ENCODE peak calls at places on chromosomes 16 and 17, in four cellular contexts. F is AG04450, M is fibroblast of lung, H is left lung. S is an unnamed sample.

GRCh38 chr16:21646091-21646490 is 6.3 kb downstream of the IGSF6 start:
- DNase-seq in F (no peak), H (no peak), M (no peak), S (no peak)

GRCh38 chr16:19636436-19637267 is 81.1 kb downstream of the VPS35L start:
- DNase-seq in H (no peak), M (peak), F (no peak), S (no peak)

GRCh38 chr17:72782985-72783701 is 309.3 kb downstream of the SLC39A11 start:
- DNase-seq in F (no peak), H (no peak), M (no peak), S (no peak)

GRCh38 chr17:30271102-30271501 is 20.6 kb downstream of the BLMH start:
- DNase-seq in M (peak), H (no peak), F (no peak), S (peak)

GRCh38 chr16:30439720-30440348 is 5.8 kb downstream of the SEPHS2 start:
- DNase-seq in H (no peak), F (no peak), M (no peak), S (no peak)

GRCh38 chr17:46108120-46108519 is 85.1 kb downstream of the KANSL1 start:
- DNase-seq in M (no peak), F (no peak), H (no peak), S (no peak)

GRCh38 chr16:72367841-72368240 is 195.9 kb upstream of the PMFBP1 start:
- DNase-seq in H (no peak), F (no peak), M (no peak), S (peak)

GRCh38 chr17:4008082-4008435 is 43.8 kb upstream of the ATP2A3 start:
- DNase-seq in H (no peak), M (peak), F (no peak), S (no peak)

GRCh38 chr16:53135329-53135728 is 80.5 kb downstream of the CHD9 start:
- DNase-seq in F (no peak), M (no peak), H (no peak), S (no peak)

GRCh38 chr16:79283578-79283977 is 317.0 kb downstream of the MAF start:
- DNase-seq in M (no peak), H (no peak), F (no peak), S (no peak)

GRCh38 chr16:54277845-54278703 is 8.5 kb downstream of the IRX3 start:
- DNase-seq in M (no peak), F (no peak), H (no peak), S (no peak)

GRCh38 chr16:70437017-70437581 is 1.8 kb downstream of the ST3GAL2 start:
- DNase-seq in F (peak), H (no peak), M (peak), S (peak)

GRCh38 chr16:79316004-79316458 is 284.5 kb downstream of the MAF start:
- DNase-seq in M (no peak), F (no peak), H (no peak), S (no peak)

GRCh38 chr16:66273644-66274334 is 92.7 kb upstream of the CDH5 start:
- DNase-seq in H (no peak), M (peak), F (no peak), S (peak)

GRCh38 chr16:81350306-81350615 is 35.5 kb downstream of the GAN start:
- DNase-seq in H (no peak), M (peak), F (no peak), S (no peak)
- TF ChIP-seq CTCF in H (no peak), M (no peak), F (no peak), S (no peak)

DNA sequence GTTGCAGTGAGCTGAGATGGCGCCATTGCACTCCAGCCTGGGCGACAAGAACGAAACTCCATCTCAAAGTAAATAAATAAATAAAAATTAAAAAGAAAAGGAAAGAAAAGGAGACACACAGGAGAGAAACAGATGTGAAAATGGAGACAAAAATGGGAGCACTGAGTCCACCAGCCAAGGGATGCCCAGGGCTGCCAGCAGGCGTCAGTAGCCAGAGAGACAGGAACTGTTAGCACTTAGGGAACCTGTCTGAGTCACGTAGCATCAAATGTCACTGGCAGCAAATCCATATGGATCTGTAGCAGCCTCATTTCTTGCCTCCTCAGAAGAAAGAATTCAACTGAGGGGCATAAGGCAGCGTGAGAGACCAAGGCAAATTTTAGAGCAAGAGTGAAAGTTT is 79.7 kb downstream of the CYLD start:
- DNase-seq in F (no peak), M (no peak), H (no peak), S (no peak)
- TF ChIP-seq CTCF in F (peak), M (no peak), H (no peak), S (peak)

GRCh38 chr16:13950821-13951547 is 31.0 kb downstream of the ERCC4 start:
- DNase-seq in M (no peak), F (no peak), H (no peak), S (no peak)
- TF ChIP-seq CTCF in M (no peak), F (no peak), H (no peak), S (no peak)

DNA sequence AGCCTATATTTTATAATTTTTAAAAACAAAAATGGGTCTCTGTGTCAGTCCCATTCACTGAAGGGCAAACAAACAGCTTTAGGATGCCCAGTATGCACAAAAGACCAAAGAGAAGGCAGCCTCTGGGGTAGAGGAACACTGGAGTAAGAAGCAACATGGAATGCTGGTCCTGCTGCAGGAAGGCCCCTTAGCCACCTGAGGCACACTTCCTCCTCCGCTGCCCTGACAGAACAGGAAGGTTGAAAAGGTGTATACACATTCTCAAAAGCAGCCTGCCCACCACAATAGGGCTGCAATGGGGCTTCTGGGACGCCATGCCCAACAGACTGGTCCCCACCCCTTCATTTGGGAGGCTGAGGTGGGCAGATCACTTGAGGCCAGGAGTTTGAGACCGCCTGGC is 19.5 kb downstream of the TOM1L2 start:
- DNase-seq in M (no peak), F (no peak), H (no peak), S (no peak)
- TF ChIP-seq CTCF in M (no peak), F (no peak), H (no peak), S (no peak)

DNA sequence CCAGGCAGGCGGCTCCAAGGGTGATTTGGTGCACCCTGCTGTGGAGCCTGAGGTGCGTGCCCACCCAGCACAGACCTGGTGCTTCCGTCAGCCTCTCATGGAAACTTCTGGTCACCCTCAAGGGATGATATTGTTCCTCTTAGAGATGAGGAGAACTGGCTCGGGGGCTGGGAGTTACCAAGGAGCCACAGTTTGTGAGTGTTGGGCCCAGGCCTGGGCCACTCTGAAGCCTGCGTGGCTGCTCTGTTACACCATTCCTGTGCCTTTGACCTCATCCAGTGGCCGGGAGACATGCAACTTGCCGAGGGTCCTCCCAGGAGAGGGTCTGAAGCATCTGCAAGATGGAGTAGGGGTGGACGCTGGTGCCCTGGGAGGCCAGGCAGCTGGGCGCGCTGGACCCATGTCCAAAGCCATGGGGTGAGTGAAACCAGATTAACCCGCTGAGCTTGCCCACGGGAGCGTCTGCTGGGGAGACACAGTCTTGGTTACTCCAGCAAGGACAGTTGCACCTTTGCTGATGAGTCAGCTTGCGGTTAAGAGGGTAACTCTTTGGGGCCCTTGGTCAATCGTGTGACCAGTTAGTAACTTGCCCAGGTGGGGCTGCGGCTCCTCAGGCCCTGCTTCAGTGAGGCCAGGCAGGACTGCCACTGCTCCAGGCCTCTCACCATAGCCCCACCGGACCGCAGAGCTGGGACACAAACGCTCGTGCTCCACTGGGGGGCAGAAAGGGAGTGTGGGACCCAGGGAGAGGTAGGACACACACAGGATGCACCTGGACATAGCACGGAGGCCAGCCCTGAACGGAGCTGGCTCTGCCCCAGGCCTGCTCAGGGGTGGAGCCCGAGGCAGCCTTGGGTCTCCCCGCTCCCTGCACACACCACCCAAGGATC is 7.5 kb downstream of the C16orf90 start:
- DNase-seq in M (no peak), F (no peak), H (no peak), S (no peak)
- TF ChIP-seq CTCF in M (no peak), F (no peak), H (no peak), S (no peak)

GRCh38 chr17:60318830-60319229 is 73.1 kb downstream of the USP32 start:
- DNase-seq in F (no peak), M (no peak), H (no peak), S (no peak)

GRCh38 chr17:60314423-60314822 is 77.5 kb downstream of the USP32 start:
- DNase-seq in M (no peak), F (no peak), H (no peak), S (no peak)

GRCh38 chr17:60311936-60312335 is 80.0 kb downstream of the USP32 start:
- DNase-seq in M (peak), H (no peak), F (no peak), S (peak)

GRCh38 chr17:60311186-60311585 is 80.7 kb downstream of the USP32 start:
- DNase-seq in F (no peak), H (no peak), M (peak), S (no peak)

GRCh38 chr17:60315650-60316049 is 76.3 kb downstream of the USP32 start:
- DNase-seq in M (no peak), H (no peak), F (no peak), S (no peak)
- TF ChIP-seq CTCF in M (peak), H (no peak), F (no peak), S (no peak)

GRCh38 chr17:58692239-58693055 is at the start of gene RAD51C:
- DNase-seq in F (peak), H (peak), M (peak), S (peak)
- TF ChIP-seq CTCF in F (no peak), H (no peak), M (no peak), S (no peak)

GRCh38 chr16:58198022-58198683 is at the start of gene CSNK2A2:
- DNase-seq in M (peak), F (peak), H (peak), S (peak)
- TF ChIP-seq CTCF in M (no peak), F (peak), H (no peak), S (no peak)

GRCh38 chr17:44105483-44105882 is 18.0 kb downstream of the HDAC5 start:
- DNase-seq in M (no peak), F (no peak), H (no peak), S (no peak)
- TF ChIP-seq CTCF in M (no peak), F (no peak), H (no peak), S (no peak)

GRCh38 chr16:16062023-16062932 is 112.9 kb downstream of the ABCC1 start:
- DNase-seq in H (no peak), M (peak), F (no peak), S (peak)
- TF ChIP-seq CTCF in H (no peak), M (no peak), F (no peak), S (no peak)

S was measured in foreskin fibroblast.